ENCODE peak calls at places on chromosomes 3 and 15, in ten cellular contexts. B is AG09309; Y is fibroblast of the aortic adventitia; D is kidney glomerular epithelial cell; E is stimulated activated CD4-positive, alpha-beta T cell treated with anti-CD3 and anti-CD28 coated beads, Interleukin-1b, Interleukin-23, amount 100 ng/mL, for 1 hour; K is IMR-90; I is COR-L47; A is GDM1; R is fibroblast of pulmonary artery; J is effector CD4-positive, alpha-beta T cell. T is an unnamed sample.
A peak's percentile ranks its signal among the peaks of the same experiment; 100 is the strongest.

GRCh38 chr3:129665024-129665768 is 58.7 kb upstream of the PLXND1 start:
- DNase-seq in R (peak; percentile 42), E (no peak), A (no peak), J (no peak), Y (peak; percentile 58), K (peak; percentile 73), I (no peak), D (peak; percentile 77), B (peak; percentile 28), T (no peak)

GRCh38 chr3:194075802-194076460 is 60.0 kb upstream of the HES1 start:
- DNase-seq in R (no peak), B (no peak), E (no peak), I (no peak), A (no peak), D (peak; percentile 40), Y (no peak), K (no peak), J (no peak), T (no peak)

GRCh38 chr3:69442771-69443197 is 56.9 kb upstream of the FRMD4B start:
- DNase-seq in I (no peak), Y (no peak), J (no peak), A (no peak), R (no peak), B (no peak), E (no peak), K (no peak), D (no peak), T (no peak)

GRCh38 chr3:64815691-64816225 is 128.0 kb upstream of the ADAMTS9 start:
- DNase-seq in I (no peak), A (no peak), Y (no peak), R (peak; percentile 39), K (no peak), J (no peak), E (no peak), D (no peak), B (no peak), T (no peak)

GRCh38 chr15:81516461-81516860 is 142.4 kb upstream of the TMC3 start:
- DNase-seq in K (peak; percentile 77), Y (peak; percentile 90), J (no peak), I (no peak), B (peak; percentile 14), R (peak; percentile 68), A (no peak), E (no peak), D (no peak), T (no peak)

GRCh38 chr15:63553388-63553791 is 43.8 kb upstream of the FBXL22 start:
- DNase-seq in K (peak; percentile 97), B (peak; percentile 92), D (peak; percentile 98), E (no peak), A (no peak), J (no peak), I (no peak), R (peak; percentile 96), Y (peak; percentile 96), T (no peak)

GRCh38 chr3:180633722-180634121 is 31.8 kb downstream of the TTC14 start:
- DNase-seq in Y (no peak), R (no peak), E (no peak), I (peak; percentile 19), J (no peak), K (no peak), B (no peak), D (no peak), A (no peak), T (no peak)

GRCh38 chr3:116155830-116156229 is 289.5 kb downstream of the LSAMP start:
- DNase-seq in E (no peak), R (peak; percentile 26), B (no peak), D (no peak), K (peak; percentile 26), I (no peak), Y (no peak), J (no peak), A (no peak), T (no peak)

GRCh38 chr15:57134877-57135276 is 216.4 kb downstream of the TCF12 start:
- DNase-seq in J (no peak), E (no peak), R (peak; percentile 75), D (no peak), A (no peak), K (no peak), Y (peak; percentile 58), I (no peak), B (no peak), T (no peak)

GRCh38 chr3:9947025-9947995 is 4.9 kb downstream of the PRRT3 start:
- DNase-seq in E (no peak), Y (peak; percentile 50), D (peak; percentile 7), R (peak; percentile 71), J (no peak), B (peak; percentile 35), A (no peak), K (peak; percentile 33), I (peak; percentile 30), T (no peak)

GRCh38 chr15:100913961-100914360 is 5.2 kb upstream of the LRRK1 start:
- DNase-seq in J (no peak), E (no peak), Y (no peak), D (no peak), I (no peak), B (no peak), R (no peak), A (no peak), K (no peak), T (no peak)

GRCh38 chr3:134600685-134601502 is 49.9 kb downstream of the KY start:
- DNase-seq in E (peak; percentile 32), A (peak; percentile 63), J (no peak), I (peak; percentile 80), Y (peak; percentile 73), R (peak; percentile 70), B (peak; percentile 4), D (peak; percentile 57), K (peak; percentile 58), T (no peak)

GRCh38 chr3:191111722-191112121 is 87.3 kb upstream of the OSTN start:
- DNase-seq in Y (no peak), J (no peak), K (no peak), B (no peak), A (no peak), I (no peak), D (no peak), E (no peak), R (no peak), T (no peak)

T was measured in CMK.